ENCODE peak calls at places on chromosomes 2 and 18, in four cellular contexts. H is activated naive CD4-positive, alpha-beta T cell; Q is endothelial cell; A is left colon. S is an unnamed sample.

GRCh38 chr2:11955314-11955713 is 208.9 kb downstream of the LPIN1 start:
- DNase-seq in H (no peak), A (no peak), Q (no peak), S (no peak)

GRCh38 chr18:42095732-42096377 is 140.8 kb downstream of the PIK3C3 start:
- DNase-seq in H (no peak), Q (no peak), A (no peak), S (no peak)

GRCh38 chr2:1571477-1572417 is 158.5 kb downstream of the TPO start:
- DNase-seq in Q (no peak), H (no peak), A (no peak), S (no peak)

GRCh38 chr2:128467321-128467901 is 148.7 kb upstream of the HS6ST1 start:
- DNase-seq in A (no peak), H (no peak), Q (no peak), S (peak; percentile 4)

GRCh38 chr2:84924173-84925106 is 19.0 kb downstream of the TMSB10 start:
- DNase-seq in A (peak; percentile 73), Q (peak; percentile 55), H (no peak), S (no peak)

GRCh38 chr2:98608962-98609604 is 694 bp downstream of the UNC50 start:
- DNase-seq in Q (peak; percentile 29), A (no peak), H (no peak), S (no peak)

GRCh38 chr2:155643056-155643775 is 689.3 kb downstream of the NR4A2 start:
- DNase-seq in Q (no peak), H (no peak), A (no peak), S (no peak)

GRCh38 chr2:146602383-146602782 is 1242.4 kb upstream of the ACVR2A start:
- DNase-seq in Q (no peak), A (no peak), H (no peak), S (no peak)

GRCh38 chr2:53633441-53633840 is 134.2 kb upstream of the CHAC2 start:
- DNase-seq in A (no peak), H (no peak), Q (no peak), S (no peak)

GRCh38 chr2:222892321-222892720 is 31.5 kb downstream of the ACSL3 start:
- DNase-seq in Q (no peak), A (no peak), H (no peak), S (no peak)

GRCh38 chr2:215843579-215843978 is 169.8 kb downstream of the MREG start:
- DNase-seq in Q (no peak), A (no peak), H (no peak), S (no peak)

GRCh38 chr2:166727105-166727504 is 161.2 kb upstream of the XIRP2 start:
- DNase-seq in Q (no peak), A (no peak), H (no peak), S (no peak)

GRCh38 chr2:165572155-165572554 is 102.7 kb downstream of the CSRNP3 start:
- DNase-seq in A (no peak), Q (no peak), H (no peak), S (no peak)

GRCh38 chr2:120367649-120368048 is 21.7 kb downstream of the INHBB start:
- DNase-seq in A (no peak), Q (no peak), H (no peak), S (no peak)

GRCh38 chr18:23884712-23885375 is 129.7 kb upstream of the TTC39C start:
- DNase-seq in A (peak; percentile 68), H (no peak), Q (no peak), S (peak; percentile 34)

GRCh38 chr2:166375205-166375735 is 474 bp downstream of the SCN9A start:
- DNase-seq in H (no peak), A (peak; percentile 44), Q (no peak), S (no peak)

GRCh38 chr2:176285321-176285720 is 16.1 kb downstream of the MTX2 start:
- DNase-seq in H (no peak), A (no peak), Q (no peak), S (no peak)

GRCh38 chr2:72979896-72980295 is 62.6 kb downstream of the EMX1 start:
- DNase-seq in A (no peak), Q (no peak), H (no peak), S (no peak)

GRCh38 chr18:11653521-11653920 is 35.5 kb upstream of the GNAL start:
- DNase-seq in A (no peak), Q (no peak), H (no peak), S (no peak)

GRCh38 chr2:119468154-119468955 is 36.7 kb downstream of the TMEM37 start:
- DNase-seq in A (no peak), H (no peak), Q (no peak), S (no peak)

GRCh38 chr2:17754773-17755425 is 961 bp downstream of the GEN1 start:
- DNase-seq in H (no peak), Q (no peak), A (no peak), S (no peak)

GRCh38 chr2:133097666-133098065 is 427.7 kb upstream of the LYPD1 start:
- DNase-seq in Q (no peak), H (no peak), A (no peak), S (no peak)

GRCh38 chr18:54127759-54128378 is 96.6 kb downstream of the MBD2 start:
- DNase-seq in Q (peak; percentile 63), A (no peak), H (no peak), S (peak; percentile 16)

GRCh38 chr2:39289609-39290008 is 45.8 kb upstream of the CDKL4 start:
- DNase-seq in A (no peak), Q (no peak), H (no peak), S (no peak)

GRCh38 chr2:236623816-236624215 is 54.2 kb downstream of the ACKR3 start:
- DNase-seq in H (no peak), Q (no peak), A (no peak), S (no peak)